ENCODE peak calls at places on chromosome 15, in nine cellular contexts. One of them, this sample, is unnamed.

GRCh38 chr15:35393403-35393802 is 152.6 kb downstream of the DPH6 start:
- DNase-seq in transverse colon: no peak
- DNase-seq in adrenal gland: no peak
- DNase-seq in IMR-90: no peak
- DNase-seq in right lobe of liver: no peak
- DNase-seq in sigmoid colon: no peak
- DNase-seq in spleen: no peak
- DNase-seq in suprapubic skin: no peak
- DNase-seq in GM12891: no peak
- DNase-seq in this sample: no peak

GRCh38 chr15:64527263-64527984 is 67.0 kb downstream of the ZNF609 start:
- DNase-seq in transverse colon: no peak
- DNase-seq in adrenal gland: no peak
- DNase-seq in IMR-90: peak
- DNase-seq in right lobe of liver: no peak
- DNase-seq in sigmoid colon: no peak
- DNase-seq in spleen: no peak
- DNase-seq in suprapubic skin: no peak
- DNase-seq in GM12891: no peak
- DNase-seq in this sample: no peak

GRCh38 chr15:37061996-37062395 is 38.4 kb downstream of the MEIS2 start:
- DNase-seq in transverse colon: no peak
- DNase-seq in adrenal gland: no peak
- DNase-seq in IMR-90: no peak
- DNase-seq in right lobe of liver: no peak
- DNase-seq in sigmoid colon: no peak
- DNase-seq in spleen: no peak
- DNase-seq in suprapubic skin: no peak
- DNase-seq in GM12891: no peak
- DNase-seq in this sample: no peak

GRCh38 chr15:97961067-97961954 is 808 bp downstream of the ARRDC4 start:
- DNase-seq in transverse colon: peak
- DNase-seq in adrenal gland: peak
- DNase-seq in IMR-90: peak
- DNase-seq in right lobe of liver: peak
- DNase-seq in sigmoid colon: peak
- DNase-seq in spleen: peak
- DNase-seq in suprapubic skin: peak
- DNase-seq in GM12891: no peak
- DNase-seq in this sample: peak

GRCh38 chr15:60982249-60982932 is 246.7 kb downstream of the RORA start:
- DNase-seq in transverse colon: no peak
- DNase-seq in adrenal gland: no peak
- DNase-seq in IMR-90: peak
- DNase-seq in right lobe of liver: no peak
- DNase-seq in sigmoid colon: no peak
- DNase-seq in spleen: no peak
- DNase-seq in suprapubic skin: no peak
- DNase-seq in GM12891: no peak
- DNase-seq in this sample: no peak

GRCh38 chr15:90367578-90367977 is 15.5 kb downstream of the ZNF774 start:
- DNase-seq in transverse colon: no peak
- DNase-seq in adrenal gland: no peak
- DNase-seq in IMR-90: peak
- DNase-seq in right lobe of liver: no peak
- DNase-seq in sigmoid colon: no peak
- DNase-seq in spleen: no peak
- DNase-seq in suprapubic skin: no peak
- DNase-seq in GM12891: no peak
- DNase-seq in this sample: no peak

GRCh38 chr15:101288905-101289513 is 6.0 kb downstream of the SNRPA1 start:
- DNase-seq in transverse colon: no peak
- DNase-seq in adrenal gland: no peak
- DNase-seq in IMR-90: peak
- DNase-seq in right lobe of liver: no peak
- DNase-seq in sigmoid colon: no peak
- DNase-seq in spleen: no peak
- DNase-seq in suprapubic skin: no peak
- DNase-seq in GM12891: no peak
- DNase-seq in this sample: no peak

GRCh38 chr15:45612790-45613415 is 21.9 kb upstream of the SQOR start:
- DNase-seq in transverse colon: no peak
- DNase-seq in adrenal gland: no peak
- DNase-seq in IMR-90: peak
- DNase-seq in right lobe of liver: no peak
- DNase-seq in sigmoid colon: no peak
- DNase-seq in spleen: no peak
- DNase-seq in suprapubic skin: no peak
- DNase-seq in GM12891: no peak
- DNase-seq in this sample: no peak

GRCh38 chr15:91186892-91187644 is 87.0 kb downstream of the SV2B start:
- DNase-seq in transverse colon: no peak
- DNase-seq in adrenal gland: no peak
- DNase-seq in IMR-90: peak
- DNase-seq in right lobe of liver: no peak
- DNase-seq in sigmoid colon: no peak
- DNase-seq in spleen: no peak
- DNase-seq in suprapubic skin: no peak
- DNase-seq in GM12891: no peak
- DNase-seq in this sample: no peak

GRCh38 chr15:92920595-92921169 is 20.6 kb downstream of the CHD2 start:
- DNase-seq in transverse colon: no peak
- DNase-seq in adrenal gland: no peak
- DNase-seq in IMR-90: no peak
- DNase-seq in right lobe of liver: no peak
- DNase-seq in sigmoid colon: no peak
- DNase-seq in spleen: no peak
- DNase-seq in suprapubic skin: no peak
- DNase-seq in GM12891: no peak
- DNase-seq in this sample: peak

GRCh38 chr15:64842986-64843561 is 1.4 kb downstream of the PLEKHO2 start:
- DNase-seq in transverse colon: peak
- DNase-seq in adrenal gland: peak
- DNase-seq in IMR-90: peak
- DNase-seq in right lobe of liver: no peak
- DNase-seq in sigmoid colon: peak
- DNase-seq in spleen: peak
- DNase-seq in suprapubic skin: no peak
- DNase-seq in GM12891: no peak
- DNase-seq in this sample: peak

GRCh38 chr15:58491151-58491473 is 59.3 kb downstream of the LIPC start:
- DNase-seq in transverse colon: no peak
- DNase-seq in adrenal gland: no peak
- DNase-seq in IMR-90: no peak
- DNase-seq in right lobe of liver: no peak
- DNase-seq in sigmoid colon: no peak
- DNase-seq in spleen: no peak
- DNase-seq in suprapubic skin: no peak
- DNase-seq in GM12891: no peak
- DNase-seq in this sample: no peak

GRCh38 chr15:58491499-58492202 is 59.9 kb downstream of the LIPC start:
- DNase-seq in transverse colon: no peak
- DNase-seq in adrenal gland: no peak
- DNase-seq in IMR-90: no peak
- DNase-seq in right lobe of liver: no peak
- DNase-seq in sigmoid colon: no peak
- DNase-seq in spleen: no peak
- DNase-seq in suprapubic skin: no peak
- DNase-seq in GM12891: no peak
- DNase-seq in this sample: no peak

GRCh38 chr15:58489693-58490404 is 58.1 kb downstream of the LIPC start:
- DNase-seq in transverse colon: no peak
- DNase-seq in adrenal gland: no peak
- DNase-seq in IMR-90: no peak
- DNase-seq in right lobe of liver: no peak
- DNase-seq in sigmoid colon: no peak
- DNase-seq in spleen: no peak
- DNase-seq in suprapubic skin: no peak
- DNase-seq in GM12891: no peak
- DNase-seq in this sample: no peak

GRCh38 chr15:58489289-58489688 is 57.5 kb downstream of the LIPC start:
- DNase-seq in transverse colon: no peak
- DNase-seq in adrenal gland: no peak
- DNase-seq in IMR-90: no peak
- DNase-seq in right lobe of liver: no peak
- DNase-seq in sigmoid colon: no peak
- DNase-seq in spleen: no peak
- DNase-seq in suprapubic skin: no peak
- DNase-seq in GM12891: no peak
- DNase-seq in this sample: no peak

GRCh38 chr15:58490405-58491150 is 58.8 kb downstream of the LIPC start:
- DNase-seq in transverse colon: no peak
- DNase-seq in adrenal gland: no peak
- DNase-seq in IMR-90: no peak
- DNase-seq in right lobe of liver: no peak
- DNase-seq in sigmoid colon: no peak
- DNase-seq in spleen: no peak
- DNase-seq in suprapubic skin: no peak
- DNase-seq in GM12891: no peak
- DNase-seq in this sample: no peak
- TF ChIP-seq POLR2A in transverse colon: no peak
- TF ChIP-seq POLR2A in adrenal gland: no peak
- TF ChIP-seq POLR2A in IMR-90: no peak
- TF ChIP-seq POLR2A in right lobe of liver: no peak
- TF ChIP-seq POLR2A in sigmoid colon: no peak
- TF ChIP-seq POLR2A in spleen: no peak
- TF ChIP-seq POLR2A in suprapubic skin: no peak
- TF ChIP-seq POLR2A in GM12891: no peak
- TF ChIP-seq POLR2A in this sample: no peak

DNA sequence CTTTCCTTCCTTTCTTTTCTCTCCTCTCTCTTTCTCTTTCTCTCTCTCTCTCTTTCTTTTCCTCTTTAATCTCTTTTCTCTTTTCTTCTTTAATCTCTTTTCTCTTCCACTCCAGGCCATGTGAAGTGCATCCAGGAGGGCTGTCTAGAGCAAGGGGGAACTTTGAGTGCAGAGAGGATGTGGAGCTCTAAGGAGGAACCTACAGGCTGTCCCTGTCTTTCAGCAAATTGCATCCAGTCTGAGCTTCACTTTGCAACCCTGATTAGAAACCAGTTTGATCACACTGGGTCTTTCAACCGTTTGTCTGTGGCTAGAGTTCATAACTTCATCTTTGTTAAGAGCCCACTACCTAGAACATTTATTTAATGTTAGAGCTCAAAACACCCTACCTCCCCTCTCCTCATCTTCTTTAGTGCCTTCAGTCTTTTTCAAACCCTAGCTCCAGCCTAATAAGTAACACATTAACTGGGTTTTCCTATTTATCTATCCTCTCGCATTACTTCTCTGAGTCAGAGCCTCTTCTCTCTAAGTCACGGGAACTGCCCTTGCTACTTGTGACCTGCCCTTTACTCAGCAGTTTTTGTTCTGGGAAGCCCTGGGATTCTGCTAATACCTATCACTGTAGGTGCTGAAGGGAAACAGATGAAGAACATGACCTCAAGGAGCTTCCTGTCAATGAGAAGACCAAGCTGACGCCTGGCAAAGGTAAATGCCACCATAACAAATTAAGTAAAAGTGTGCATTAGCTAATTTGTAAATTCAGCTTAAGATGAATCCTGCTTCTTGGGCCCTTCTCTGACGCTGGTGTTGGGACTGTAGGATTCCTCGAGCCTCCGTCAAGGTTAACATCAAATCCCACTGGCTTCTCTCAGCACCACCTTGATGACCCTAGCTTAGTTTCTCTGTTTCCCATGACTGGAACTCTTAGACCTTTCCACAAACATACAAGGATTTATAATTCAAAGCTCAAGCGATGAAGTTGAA is at the start of gene GCNT3:
- DNase-seq in transverse colon: peak
- DNase-seq in adrenal gland: no peak
- DNase-seq in IMR-90: peak
- DNase-seq in right lobe of liver: no peak
- DNase-seq in sigmoid colon: no peak
- DNase-seq in spleen: no peak
- DNase-seq in suprapubic skin: no peak
- DNase-seq in GM12891: no peak
- DNase-seq in this sample: no peak
- TF ChIP-seq POLR2A in transverse colon: peak
- TF ChIP-seq POLR2A in adrenal gland: no peak
- TF ChIP-seq POLR2A in IMR-90: no peak
- TF ChIP-seq POLR2A in right lobe of liver: no peak
- TF ChIP-seq POLR2A in sigmoid colon: no peak
- TF ChIP-seq POLR2A in spleen: no peak
- TF ChIP-seq POLR2A in suprapubic skin: no peak
- TF ChIP-seq POLR2A in GM12891: no peak
- TF ChIP-seq POLR2A in this sample: no peak

GRCh38 chr15:78931439-78931981 is 13.3 kb downstream of the CTSH start:
- DNase-seq in transverse colon: no peak
- DNase-seq in adrenal gland: no peak
- DNase-seq in IMR-90: no peak
- DNase-seq in right lobe of liver: no peak
- DNase-seq in sigmoid colon: no peak
- DNase-seq in spleen: peak
- DNase-seq in suprapubic skin: no peak
- DNase-seq in GM12891: no peak
- DNase-seq in this sample: no peak
- TF ChIP-seq POLR2A in transverse colon: no peak
- TF ChIP-seq POLR2A in adrenal gland: no peak
- TF ChIP-seq POLR2A in IMR-90: no peak
- TF ChIP-seq POLR2A in right lobe of liver: no peak
- TF ChIP-seq POLR2A in sigmoid colon: no peak
- TF ChIP-seq POLR2A in spleen: no peak
- TF ChIP-seq POLR2A in suprapubic skin: no peak
- TF ChIP-seq POLR2A in GM12891: no peak
- TF ChIP-seq POLR2A in this sample: no peak

GRCh38 chr15:70210076-70210475 is 112.4 kb upstream of the TLE3 start:
- DNase-seq in transverse colon: no peak
- DNase-seq in adrenal gland: no peak
- DNase-seq in IMR-90: no peak
- DNase-seq in right lobe of liver: no peak
- DNase-seq in sigmoid colon: no peak
- DNase-seq in spleen: no peak
- DNase-seq in suprapubic skin: peak
- DNase-seq in GM12891: no peak
- DNase-seq in this sample: no peak

GRCh38 chr15:70210538-70210937 is 112.8 kb upstream of the TLE3 start:
- DNase-seq in transverse colon: no peak
- DNase-seq in adrenal gland: no peak
- DNase-seq in IMR-90: no peak
- DNase-seq in right lobe of liver: no peak
- DNase-seq in sigmoid colon: no peak
- DNase-seq in spleen: no peak
- DNase-seq in suprapubic skin: peak
- DNase-seq in GM12891: no peak
- DNase-seq in this sample: no peak

GRCh38 chr15:70206668-70207067 is 109.0 kb upstream of the TLE3 start:
- DNase-seq in transverse colon: no peak
- DNase-seq in adrenal gland: no peak
- DNase-seq in IMR-90: no peak
- DNase-seq in right lobe of liver: no peak
- DNase-seq in sigmoid colon: no peak
- DNase-seq in spleen: peak
- DNase-seq in suprapubic skin: no peak
- DNase-seq in GM12891: no peak
- DNase-seq in this sample: no peak

GRCh38 chr15:70208332-70208731 is 110.6 kb upstream of the TLE3 start:
- DNase-seq in transverse colon: no peak
- DNase-seq in adrenal gland: no peak
- DNase-seq in IMR-90: no peak
- DNase-seq in right lobe of liver: no peak
- DNase-seq in sigmoid colon: no peak
- DNase-seq in spleen: peak
- DNase-seq in suprapubic skin: peak
- DNase-seq in GM12891: no peak
- DNase-seq in this sample: no peak

GRCh38 chr15:70209499-70209898 is 111.8 kb upstream of the TLE3 start:
- DNase-seq in transverse colon: no peak
- DNase-seq in adrenal gland: no peak
- DNase-seq in IMR-90: no peak
- DNase-seq in right lobe of liver: no peak
- DNase-seq in sigmoid colon: no peak
- DNase-seq in spleen: no peak
- DNase-seq in suprapubic skin: peak
- DNase-seq in GM12891: no peak
- DNase-seq in this sample: no peak
- TF ChIP-seq POLR2A in transverse colon: no peak
- TF ChIP-seq POLR2A in adrenal gland: no peak
- TF ChIP-seq POLR2A in IMR-90: no peak
- TF ChIP-seq POLR2A in right lobe of liver: no peak
- TF ChIP-seq POLR2A in sigmoid colon: no peak
- TF ChIP-seq POLR2A in spleen: no peak
- TF ChIP-seq POLR2A in suprapubic skin: no peak
- TF ChIP-seq POLR2A in GM12891: no peak
- TF ChIP-seq POLR2A in this sample: no peak